ENCODE peak calls at places on chromosome 17, in four cellular contexts. S is GM12878, J is IMR-90, I is SK-N-SH. Y is an unnamed sample.
A peak's percentile ranks its signal among the peaks of the same experiment; 100 is the strongest.

GRCh38 chr17:51427259-51428255 is 167.2 kb downstream of the UTP18 start:
- DNase-seq in S (peak; percentile 26), J (no peak), I (peak; percentile 42), Y (no peak)

GRCh38 chr17:50884354-50885311 is 18.5 kb upstream of the TOB1 start:
- DNase-seq in S (no peak), J (no peak), I (no peak), Y (no peak)

GRCh38 chr17:50630524-50631194 is 4.0 kb upstream of the ABCC3 start:
- DNase-seq in S (no peak), J (no peak), I (peak; percentile 89), Y (peak; percentile 90)

GRCh38 chr17:48544356-48545021 is 420 bp downstream of the HOXB2 start:
- DNase-seq in S (no peak), J (peak; percentile 93), I (no peak), Y (no peak)

GRCh38 chr17:15651001-15651582 is 31.6 kb upstream of the FBXW10B start:
- DNase-seq in S (no peak), J (no peak), I (peak; percentile 51), Y (peak; percentile 59)

GRCh38 chr17:33218657-33219298 is 74.3 kb downstream of the ASIC2 start:
- DNase-seq in S (no peak), J (peak; percentile 56), I (no peak), Y (no peak)

GRCh38 chr17:14760719-14761425 is 460.0 kb downstream of the HS3ST3B1 start:
- DNase-seq in S (no peak), J (no peak), I (no peak), Y (no peak)

GRCh38 chr17:30352247-30352814 is 18.5 kb upstream of the TMIGD1 start:
- DNase-seq in S (no peak), J (no peak), I (no peak), Y (no peak)

GRCh38 chr17:50020841-50021599 is 26.0 kb upstream of the DLX3 start:
- DNase-seq in S (no peak), J (no peak), I (no peak), Y (no peak)

GRCh38 chr17:1241904-1242303 is 28.3 kb upstream of the BHLHA9 start:
- DNase-seq in S (no peak), J (peak; percentile 50), I (peak; percentile 68), Y (no peak)

GRCh38 chr17:80501739-80502577 is 25.6 kb upstream of the NPTX1 start:
- DNase-seq in S (no peak), J (peak; percentile 97), I (no peak), Y (peak; percentile 57)

GRCh38 chr17:225551-225950 is 44.1 kb upstream of the DOC2B start:
- DNase-seq in S (no peak), J (no peak), I (no peak), Y (no peak)

GRCh38 chr17:28901866-28902818 is 737 bp downstream of the DHRS13 start:
- DNase-seq in S (no peak), J (no peak), I (peak; percentile 83), Y (peak; percentile 40)

GRCh38 chr17:81794509-81794908 is 9.4 kb upstream of the GCGR start:
- DNase-seq in S (no peak), J (no peak), I (no peak), Y (no peak)

GRCh38 chr17:1002412-1002753 is 5.5 kb downstream of the TIMM22 start:
- DNase-seq in S (no peak), J (peak; percentile 75), I (no peak), Y (no peak)

GRCh38 chr17:69154267-69154666 is 12.6 kb upstream of the ABCA6 start:
- DNase-seq in S (no peak), J (no peak), I (no peak), Y (no peak)

GRCh38 chr17:45783593-45784292 is 377 bp upstream of the CRHR1 start:
- DNase-seq in S (no peak), J (no peak), I (peak; percentile 87), Y (no peak)

GRCh38 chr17:79905832-79906231 is 66.6 kb upstream of the CBX4 start:
- DNase-seq in S (no peak), J (no peak), I (peak; percentile 41), Y (peak; percentile 75)

GRCh38 chr17:55674107-55674506 is 48.6 kb downstream of the TMEM100 start:
- DNase-seq in S (no peak), J (no peak), I (no peak), Y (no peak)

GRCh38 chr17:50835563-50836231 is at the start of gene WFIKKN2:
- DNase-seq in S (no peak), J (no peak), I (no peak), Y (no peak)

GRCh38 chr17:54153423-54153822 is 330.7 kb downstream of the KIF2B start:
- DNase-seq in S (no peak), J (no peak), I (no peak), Y (no peak)

GRCh38 chr17:75909812-75910274 is 5.2 kb upstream of the MRPL38 start:
- DNase-seq in S (no peak), J (peak; percentile 13), I (peak; percentile 63), Y (no peak)

GRCh38 chr17:42117397-42118125 is 3.6 kb downstream of the KAT2A start:
- DNase-seq in S (no peak), J (no peak), I (no peak), Y (no peak)

GRCh38 chr17:9702916-9703780 is 57.8 kb downstream of the USP43 start:
- DNase-seq in S (no peak), J (no peak), I (no peak), Y (no peak)
- TF ChIP-seq SMC3 in S (no peak), J (no peak), I (no peak), Y (no peak)

DNA sequence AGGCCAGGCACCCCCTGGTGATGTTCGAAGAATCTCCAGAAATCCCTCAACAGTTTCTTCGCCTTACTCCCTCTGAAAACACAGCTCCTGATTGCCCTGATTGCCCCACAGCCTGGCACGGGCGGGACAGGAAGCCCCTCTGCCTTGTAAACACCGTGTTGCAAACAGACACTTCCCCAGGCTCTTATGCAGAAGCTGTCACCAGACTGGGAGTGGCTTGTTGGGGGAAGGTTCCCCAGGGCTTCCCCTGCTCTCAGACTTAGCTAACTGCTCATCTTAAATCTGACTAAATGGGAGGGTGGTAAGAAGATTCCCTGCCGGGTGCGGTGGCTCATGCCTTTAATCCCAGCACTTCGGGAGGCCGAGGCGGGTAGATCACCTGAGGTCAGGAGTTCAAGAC is 11.2 kb downstream of the PIK3R5 start:
- DNase-seq in S (no peak), J (no peak), I (no peak), Y (no peak)
- TF ChIP-seq SMC3 in S (no peak), J (no peak), I (no peak), Y (no peak)

DNA sequence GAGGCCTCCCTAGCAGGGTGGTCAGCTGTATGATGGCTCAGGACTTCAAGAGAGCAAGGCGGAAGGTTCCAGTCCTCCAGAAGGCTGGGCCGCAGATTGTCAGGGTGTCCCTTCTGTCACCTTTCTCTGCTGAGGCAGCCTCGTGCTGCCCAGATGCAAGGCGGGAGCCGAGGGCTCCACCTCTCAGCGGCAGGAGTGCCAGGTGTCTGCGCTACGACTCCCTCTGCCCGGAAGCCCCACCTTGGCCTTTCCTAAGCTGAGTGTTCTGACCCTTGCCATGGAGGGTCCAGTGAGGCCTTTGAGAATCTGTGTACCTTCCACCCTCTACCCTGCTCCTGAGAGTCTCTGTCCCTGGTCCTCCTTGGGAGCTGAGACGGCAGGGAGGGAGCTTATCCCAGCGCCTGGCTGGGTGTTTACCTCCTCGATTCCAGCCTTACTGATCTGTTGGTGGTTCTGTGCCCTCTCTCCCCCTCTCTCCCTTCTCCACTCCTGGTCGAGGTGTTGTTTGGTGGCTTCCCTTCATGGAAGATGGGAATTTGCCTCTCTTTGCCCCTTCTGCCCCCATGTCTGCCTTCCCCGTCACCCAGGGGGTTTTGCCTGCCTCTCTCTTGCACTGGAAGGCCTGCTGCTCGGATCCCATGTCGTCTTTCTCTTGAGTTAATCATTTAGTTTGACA is 2.2 kb upstream of the ZNF750 start:
- DNase-seq in S (no peak), J (no peak), I (no peak), Y (no peak)
- TF ChIP-seq SMC3 in S (no peak), J (no peak), I (no peak), Y (no peak)

DNA sequence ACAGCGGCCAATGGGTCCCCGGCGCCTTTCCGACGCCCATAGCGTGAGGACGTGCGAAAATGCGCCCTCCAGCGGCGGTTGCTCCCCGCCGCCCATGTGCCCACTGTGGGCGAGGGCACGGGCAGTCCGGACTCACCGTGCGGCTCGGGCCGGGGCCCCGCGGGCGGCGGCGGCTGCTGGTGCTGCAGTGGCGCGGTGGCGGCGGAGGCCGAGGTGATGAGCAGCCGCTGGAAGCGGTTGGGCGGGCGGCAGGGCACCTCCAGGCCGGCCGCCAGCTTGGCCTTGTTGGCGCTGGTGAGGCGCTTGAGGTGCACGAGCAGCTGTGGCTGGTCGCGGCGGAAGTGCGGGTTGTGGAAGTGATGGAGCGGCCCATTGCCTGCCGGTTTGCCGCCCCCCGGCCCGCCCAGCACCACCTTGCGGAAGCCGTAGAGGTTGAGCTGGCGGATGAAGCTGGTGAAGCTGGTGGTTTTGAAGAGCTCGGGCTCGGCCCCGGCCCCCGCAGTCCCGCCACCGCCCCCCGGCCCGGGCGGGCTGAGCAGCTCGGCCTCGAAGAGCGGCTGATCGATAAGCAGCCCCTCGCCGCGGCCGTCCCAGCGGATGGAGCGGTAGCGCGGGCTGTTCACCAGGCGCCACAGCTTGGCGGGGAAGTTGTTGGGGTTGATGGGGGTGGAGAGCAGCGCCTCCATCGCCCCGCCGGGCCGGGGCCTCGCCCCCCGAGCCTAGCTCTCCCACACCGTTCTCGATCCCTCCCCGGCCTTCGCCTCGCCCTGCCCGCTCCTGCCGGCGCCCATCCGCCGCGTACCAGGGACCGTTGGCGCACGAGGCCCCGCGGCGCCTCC is at the start of gene HSF5:
- DNase-seq in S (no peak), J (no peak), I (peak; percentile 38), Y (no peak)
- TF ChIP-seq SMC3 in S (no peak), J (no peak), I (no peak), Y (no peak)

GRCh38 chr17:7859028-7859427 is 1.2 kb downstream of the CYB5D1 start:
- DNase-seq in S (no peak), J (no peak), I (no peak), Y (no peak)

GRCh38 chr17:7864995-7865650 is 7.3 kb downstream of the CYB5D1 start:
- DNase-seq in S (no peak), J (no peak), I (no peak), Y (no peak)

GRCh38 chr17:7858487-7858832 is 657 bp downstream of the CYB5D1 start:
- DNase-seq in S (no peak), J (peak; percentile 44), I (no peak), Y (peak; percentile 69)

GRCh38 chr17:7857724-7858486 is at the start of gene CYB5D1:
- DNase-seq in S (no peak), J (peak; percentile 93), I (peak; percentile 80), Y (peak; percentile 75)

DNA sequence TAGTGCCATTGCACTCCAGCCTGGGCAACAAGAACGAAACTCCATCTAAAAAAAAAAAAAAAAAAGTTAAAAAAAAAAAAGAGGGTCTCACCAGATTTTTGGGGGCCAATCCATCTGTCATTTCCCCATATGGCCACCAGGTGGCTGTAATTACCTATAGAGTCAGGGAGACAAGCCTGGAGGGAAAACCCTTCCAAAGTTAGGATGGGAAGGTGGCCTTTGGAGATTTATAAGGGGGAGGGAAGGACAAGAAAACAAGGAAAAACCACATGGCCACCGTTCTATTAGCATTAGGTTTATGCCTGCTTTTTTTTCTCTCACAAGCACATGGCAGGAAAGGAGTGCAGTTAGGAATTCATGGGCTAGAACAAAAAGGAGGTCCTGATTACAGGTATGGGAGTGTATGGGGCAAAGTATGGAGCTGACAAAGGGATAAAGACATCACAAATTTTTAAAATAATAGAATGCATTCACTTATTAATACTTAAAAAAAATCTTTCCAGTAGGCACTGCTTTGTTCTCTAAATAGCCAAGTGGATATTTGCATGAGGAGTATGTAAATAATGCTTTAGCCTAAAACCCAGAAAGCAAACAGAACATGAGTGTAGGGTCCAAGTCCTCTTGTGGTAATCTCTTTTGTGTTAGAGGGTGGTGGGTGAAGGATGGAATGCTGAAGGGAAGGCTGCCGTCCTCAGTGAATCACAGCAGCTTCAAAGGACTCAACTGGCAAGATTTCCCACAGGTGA is 5.1 kb downstream of the CYB5D1 start:
- DNase-seq in S (no peak), J (peak; percentile 54), I (peak; percentile 71), Y (peak; percentile 66)
- TF ChIP-seq SMC3 in S (peak; percentile 75), J (peak; percentile 90), I (peak; percentile 84), Y (peak; percentile 97)